ENCODE peak calls at places on chromosomes 16 and 17, in five cellular contexts. Z is PC-9; M is breast epithelium; N is CD8-positive, alpha-beta T cell; X is lower lobe of right lung. G is an unnamed sample.

GRCh38 chr17:70202840-70203239 is 33.5 kb downstream of the KCNJ2 start:
- DNase-seq in Z (no peak), M (no peak), N (no peak), X (no peak), G (no peak)

GRCh38 chr17:40283662-40284061 is 4.0 kb upstream of the CDC6 start:
- DNase-seq in Z (peak), M (no peak), N (no peak), X (no peak), G (no peak)

GRCh38 chr16:2253293-2253692 is 1.9 kb upstream of the ECI1 start:
- DNase-seq in Z (no peak), M (no peak), N (no peak), X (peak), G (no peak)

GRCh38 chr17:72587156-72587555 is 466.3 kb downstream of the SOX9 start:
- DNase-seq in Z (peak), M (no peak), N (no peak), X (no peak), G (no peak)

GRCh38 chr17:30243568-30243967 is 8.1 kb upstream of the SLC6A4 start:
- DNase-seq in Z (no peak), M (no peak), N (no peak), X (no peak), G (no peak)

GRCh38 chr17:81999587-81999974 is 22.2 kb downstream of the ASPSCR1 start:
- DNase-seq in Z (no peak), M (no peak), N (no peak), X (peak), G (no peak)

GRCh38 chr16:56932588-56933265 is 785 bp downstream of the HERPUD1 start:
- DNase-seq in Z (peak), M (peak), N (peak), X (peak), G (peak)

GRCh38 chr17:62675701-62676100 is 48.2 kb downstream of the MRC2 start:
- DNase-seq in Z (no peak), M (no peak), N (no peak), X (peak), G (no peak)

GRCh38 chr16:89054714-89055113 is 38.9 kb upstream of the ACSF3 start:
- DNase-seq in Z (no peak), M (no peak), N (no peak), X (no peak), G (no peak)

GRCh38 chr17:68301438-68301959 is 10.2 kb downstream of the ARSG start:
- DNase-seq in Z (peak), M (peak), N (no peak), X (no peak), G (no peak)

GRCh38 chr16:1575578-1575977 is 36.3 kb downstream of the IFT140 start:
- DNase-seq in Z (no peak), M (no peak), N (no peak), X (no peak), G (no peak)

GRCh38 chr16:58809213-58809612 is 75.1 kb upstream of the GOT2 start:
- DNase-seq in Z (no peak), M (no peak), N (no peak), X (no peak), G (no peak)

GRCh38 chr17:29867643-29868181 is 62.3 kb downstream of the SSH2 start:
- DNase-seq in Z (no peak), M (no peak), N (no peak), X (no peak), G (peak)

GRCh38 chr17:1793447-1793806 is 31.6 kb downstream of the SERPINF1 start:
- DNase-seq in Z (no peak), M (no peak), N (no peak), X (no peak), G (no peak)

GRCh38 chr17:15930426-15930825 is 14.5 kb upstream of the ADORA2B start:
- DNase-seq in Z (no peak), M (no peak), N (no peak), X (no peak), G (no peak)

GRCh38 chr17:71438631-71439146 is 682.1 kb upstream of the SOX9 start:
- DNase-seq in Z (peak), M (no peak), N (no peak), X (no peak), G (no peak)

GRCh38 chr17:1720856-1721386 is 3.6 kb upstream of the WDR81 start:
- DNase-seq in Z (no peak), M (no peak), N (peak), X (peak), G (peak)

GRCh38 chr16:72590179-72590937 is 418.4 kb upstream of the PMFBP1 start:
- DNase-seq in Z (no peak), M (no peak), N (no peak), X (no peak), G (peak)

GRCh38 chr17:1259910-1260389 is 10.3 kb upstream of the BHLHA9 start:
- DNase-seq in Z (no peak), M (no peak), N (no peak), X (no peak), G (no peak)

GRCh38 chr17:43875476-43876147 is 28.6 kb downstream of the CD300LG start:
- DNase-seq in Z (no peak), M (no peak), N (no peak), X (no peak), G (no peak)

GRCh38 chr17:42917236-42917603 is 16.6 kb downstream of the G6PC1 start:
- DNase-seq in Z (no peak), M (no peak), N (no peak), X (no peak), G (no peak)

GRCh38 chr17:57357830-57358426 is 101.6 kb downstream of the MSI2 start:
- DNase-seq in Z (peak), M (no peak), N (peak), X (no peak), G (peak)

GRCh38 chr16:31002252-31002700 is 8.2 kb downstream of the STX1B start:
- DNase-seq in Z (no peak), M (peak), N (no peak), X (no peak), G (no peak)

GRCh38 chr17:49224198-49224996 is 6.2 kb downstream of the PHOSPHO1 start:
- DNase-seq in Z (no peak), M (no peak), N (peak), X (peak), G (peak)

GRCh38 chr16:84545114-84545737 is 40.8 kb upstream of the MEAK7 start:
- DNase-seq in Z (no peak), M (no peak), N (no peak), X (no peak), G (no peak)

GRCh38 chr16:85480727-85481101 is 132.4 kb upstream of the GSE1 start:
- DNase-seq in Z (peak), M (no peak), N (no peak), X (no peak), G (peak)

GRCh38 chr16:15521758-15522509 is 87.5 kb downstream of the BMERB1 start:
- DNase-seq in Z (no peak), M (no peak), N (no peak), X (no peak), G (no peak)

GRCh38 chr17:4162775-4163498 is 19.9 kb downstream of the CYB5D2 start:
- DNase-seq in Z (no peak), M (no peak), N (no peak), X (no peak), G (peak)

DNA sequence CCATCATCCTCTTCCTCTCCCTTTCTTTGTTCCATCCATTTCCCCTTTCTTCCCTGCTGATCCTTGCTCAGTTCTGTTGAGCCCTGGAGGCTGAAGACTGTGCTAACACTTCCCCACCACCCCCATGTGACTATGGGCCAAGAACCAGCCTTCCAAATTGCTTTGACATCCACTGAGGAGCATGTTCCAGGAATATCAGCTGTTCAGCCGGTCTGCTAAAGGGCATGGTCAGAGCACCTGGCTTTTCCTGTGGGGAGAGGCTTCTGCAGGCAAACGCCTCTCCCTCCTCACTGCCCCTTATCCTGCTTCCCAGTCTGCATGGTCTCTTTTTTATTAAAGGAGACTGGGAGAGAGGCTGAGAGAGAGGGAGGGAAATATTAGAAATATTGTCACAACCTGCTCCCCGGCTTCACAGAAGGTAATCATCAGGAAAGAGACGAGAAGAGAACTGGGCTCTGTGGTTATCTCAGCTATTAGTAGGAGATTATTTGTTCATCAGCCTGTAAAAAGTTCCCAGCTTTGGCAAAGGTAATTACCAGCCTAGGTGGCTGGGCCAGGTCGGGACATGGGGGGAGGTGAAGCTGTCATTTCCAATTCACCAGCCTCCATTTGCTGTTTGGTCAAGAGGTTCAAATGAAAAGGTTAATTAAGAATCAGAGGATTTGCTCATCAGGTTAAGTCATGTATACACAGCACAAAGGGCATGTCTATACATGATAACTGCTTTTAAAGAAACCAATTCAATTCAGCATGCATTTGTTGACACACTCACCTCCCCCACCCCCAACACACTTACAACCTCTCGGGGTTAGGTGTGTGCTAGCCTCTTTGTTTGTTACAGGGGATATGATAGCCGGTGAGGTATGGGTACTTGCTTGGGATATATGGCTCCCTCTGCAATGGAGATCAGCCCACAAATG is 83.7 kb upstream of the CRHR1 start:
- DNase-seq in Z (no peak), M (no peak), N (no peak), X (no peak), G (no peak)
- H3K27ac ChIP-seq in Z (no peak), M (no peak), N (no peak), X (no peak), G (no peak)

DNA sequence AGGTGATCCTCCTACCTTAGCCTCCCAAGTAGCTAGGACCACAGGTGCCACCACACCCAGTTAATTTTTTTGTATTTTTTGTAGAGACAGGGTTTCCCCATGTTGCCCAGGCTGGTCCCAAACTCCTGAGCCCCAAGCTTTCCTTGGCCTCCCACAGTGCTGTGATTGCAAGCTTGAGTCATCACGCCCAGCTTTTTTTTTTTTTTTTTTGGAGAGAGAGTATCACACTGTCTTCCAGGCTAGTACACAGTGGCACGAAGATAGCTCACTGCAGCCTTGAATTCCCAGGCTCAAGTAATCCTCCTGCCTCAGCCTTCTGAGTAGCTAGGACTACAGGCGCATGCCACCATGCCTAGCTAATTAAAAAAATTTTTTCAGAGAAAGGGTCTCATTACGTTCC is 27.2 kb downstream of the HEATR9 start:
- DNase-seq in Z (no peak), M (no peak), N (no peak), X (no peak), G (no peak)
- H3K4me3 ChIP-seq in Z (no peak), M (no peak), N (no peak), X (no peak), G (no peak)

GRCh38 chr17:34358631-34359030 is 2.4 kb downstream of the CCL13 start:
- DNase-seq in Z (no peak), M (no peak), N (no peak), X (no peak), G (no peak)
- H3K27ac ChIP-seq in Z (no peak), M (no peak), N (no peak), X (no peak), G (no peak)

DNA sequence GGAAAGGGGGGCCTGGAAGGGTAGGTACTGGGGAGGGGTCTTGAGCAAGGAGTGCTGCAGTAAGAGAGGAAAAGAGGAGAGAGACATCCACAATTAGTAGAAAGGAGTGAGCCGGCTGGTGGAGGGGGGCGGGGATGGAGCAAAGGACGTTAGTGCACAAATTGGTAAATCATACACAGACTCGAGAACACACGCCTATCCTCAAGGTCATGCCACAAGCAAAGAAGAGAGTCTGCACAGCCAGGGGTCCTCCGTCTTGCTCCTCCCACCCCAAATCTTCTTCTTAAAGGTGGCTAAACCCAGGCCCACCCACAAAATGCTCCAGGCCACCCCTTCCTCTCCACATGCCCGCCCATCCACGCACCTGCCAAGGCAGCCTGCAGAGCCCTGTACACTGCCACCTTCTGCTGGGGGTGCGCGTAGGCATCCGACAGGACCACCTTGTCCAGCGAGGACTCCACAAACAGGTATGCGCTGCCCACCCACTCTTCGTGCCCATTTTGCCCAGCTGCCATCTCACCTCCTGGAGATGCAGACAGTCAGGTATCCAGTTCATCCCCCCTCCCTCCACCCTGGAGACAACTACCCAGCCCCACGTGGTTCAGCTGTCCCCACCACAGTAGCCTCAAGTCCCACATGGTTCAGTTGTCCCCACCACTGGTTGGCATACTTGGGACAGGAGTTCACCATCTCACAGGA is 3.4 kb downstream of the TRADD start:
- DNase-seq in Z (no peak), M (no peak), N (no peak), X (no peak), G (no peak)
- H3K4me3 ChIP-seq in Z (no peak), M (no peak), N (no peak), X (no peak), G (no peak)

GRCh38 chr16:75095637-75096036 is 20.9 kb downstream of the LDHD start:
- DNase-seq in Z (no peak), M (no peak), N (no peak), X (no peak), G (no peak)

GRCh38 chr16:75099075-75099667 is 17.4 kb downstream of the LDHD start:
- DNase-seq in Z (no peak), M (no peak), N (no peak), X (no peak), G (no peak)

GRCh38 chr16:75096730-75097129 is 19.9 kb downstream of the LDHD start:
- DNase-seq in Z (peak), M (no peak), N (no peak), X (peak), G (no peak)

GRCh38 chr16:75097941-75098897 is 18.4 kb downstream of the LDHD start:
- DNase-seq in Z (no peak), M (no peak), N (peak), X (peak), G (no peak)

GRCh38 chr16:75097191-75097761 is 19.3 kb downstream of the LDHD start:
- DNase-seq in Z (no peak), M (no peak), N (no peak), X (no peak), G (no peak)
- H3K27ac ChIP-seq in Z (no peak), M (peak), N (no peak), X (peak), G (no peak)

DNA sequence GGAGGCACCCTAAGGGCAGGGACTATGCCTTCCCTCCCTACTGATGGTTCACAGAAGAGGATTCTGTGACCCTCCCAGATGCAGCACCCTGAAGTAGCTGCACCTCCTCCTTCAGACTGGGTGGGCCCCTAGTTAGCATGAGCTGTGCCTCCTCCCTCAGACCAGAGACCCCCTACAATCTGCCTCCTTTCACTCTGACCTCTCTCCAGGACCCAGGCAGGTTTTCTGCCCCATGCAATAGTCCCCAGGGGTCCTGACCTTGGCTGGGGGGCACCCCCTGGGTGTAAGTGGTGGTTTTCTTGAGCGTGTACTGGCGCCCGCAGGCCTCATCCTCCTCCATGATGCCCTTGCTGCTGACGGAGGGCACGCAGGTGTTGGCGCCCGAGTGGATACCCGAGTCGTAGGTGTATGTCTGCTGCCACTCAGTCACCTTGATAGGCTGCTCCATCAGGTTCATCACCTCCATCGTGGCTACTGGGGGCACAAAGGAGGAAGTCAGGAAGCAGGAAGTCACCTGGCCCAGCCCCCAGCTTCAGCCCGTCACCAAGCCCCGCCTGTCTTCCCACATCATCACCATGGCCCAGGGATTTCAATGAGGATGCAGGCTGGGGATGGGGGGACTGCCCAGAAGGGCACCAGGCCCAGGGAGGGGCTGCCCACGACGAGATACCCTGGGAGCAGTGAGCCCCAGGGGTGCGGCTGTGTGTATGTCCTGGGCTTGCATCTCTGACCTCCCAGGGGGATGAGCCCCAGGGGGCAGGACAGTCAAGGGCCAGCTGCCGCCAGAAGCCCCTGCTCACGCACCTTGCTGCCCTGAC is 14.9 kb downstream of the JUP start:
- DNase-seq in Z (no peak), M (no peak), N (no peak), X (no peak), G (peak)
- H3K4me3 ChIP-seq in Z (no peak), M (no peak), N (no peak), X (no peak), G (peak)

GRCh38 chr16:7324306-7324705 is 8.3 kb upstream of the RBFOX1 start:
- DNase-seq in Z (no peak), M (no peak), N (no peak), X (no peak), G (no peak)

GRCh38 chr16:7317982-7318381 is 14.7 kb upstream of the RBFOX1 start:
- DNase-seq in Z (no peak), M (no peak), N (no peak), X (no peak), G (no peak)

GRCh38 chr16:7319514-7319913 is 13.1 kb upstream of the RBFOX1 start:
- DNase-seq in Z (no peak), M (no peak), N (no peak), X (no peak), G (no peak)

GRCh38 chr16:7318661-7319060 is 14.0 kb upstream of the RBFOX1 start:
- DNase-seq in Z (no peak), M (no peak), N (no peak), X (no peak), G (no peak)

DNA sequence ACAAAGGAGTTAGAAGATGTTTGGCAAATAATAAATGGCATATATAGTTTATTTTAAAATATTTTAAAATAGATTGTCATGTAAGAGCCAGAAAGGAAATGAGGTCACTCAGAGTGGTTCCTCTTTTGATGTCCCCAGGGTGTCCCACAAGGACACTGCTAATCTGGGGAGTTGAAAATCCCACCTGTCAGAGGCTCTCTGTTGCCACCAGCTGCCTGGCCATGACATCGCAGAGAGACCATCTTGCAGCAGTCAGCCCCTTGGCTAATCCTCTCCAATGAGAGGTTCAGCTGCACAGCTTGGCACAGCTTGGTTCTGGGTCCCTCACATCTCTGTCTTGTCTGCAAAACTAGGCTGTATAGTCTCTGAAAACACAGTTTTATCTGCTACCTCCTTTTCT is 11.0 kb upstream of the RBFOX1 start:
- DNase-seq in Z (no peak), M (no peak), N (no peak), X (no peak), G (peak)
- H3K27ac ChIP-seq in Z (no peak), M (no peak), N (no peak), X (no peak), G (no peak)

GRCh38 chr17:35289222-35289621 is 46.4 kb downstream of the SLFN5 start:
- DNase-seq in Z (no peak), M (no peak), N (no peak), X (no peak), G (no peak)

GRCh38 chr17:35287286-35287811 is 44.5 kb downstream of the SLFN5 start:
- DNase-seq in Z (no peak), M (no peak), N (no peak), X (no peak), G (no peak)

GRCh38 chr17:35283767-35284166 is 40.9 kb downstream of the SLFN5 start:
- DNase-seq in Z (no peak), M (no peak), N (no peak), X (no peak), G (no peak)

GRCh38 chr17:35286120-35286781 is 43.4 kb downstream of the SLFN5 start:
- DNase-seq in Z (no peak), M (no peak), N (no peak), X (no peak), G (no peak)

GRCh38 chr17:35284955-35285354 is 42.1 kb downstream of the SLFN5 start:
- DNase-seq in Z (no peak), M (no peak), N (no peak), X (no peak), G (no peak)
- H3K4me3 ChIP-seq in Z (no peak), M (no peak), N (no peak), X (no peak), G (no peak)

G was measured in OCI-LY7.